ENCODE peak calls at places on chromosomes 11 and 22, in four cellular contexts. One of them, this sample, is unnamed. For H3K4me1, the result is how much of the 10 kb centered on the place peaks cover.

GRCh38 chr22:19822301-19823117 is 32.2 kb downstream of the GNB1L start:
- DNase-seq in fibroblast of lung: no peak
- DNase-seq in Panc1: no peak
- DNase-seq in right atrium auricular region: no peak
- DNase-seq in this sample: no peak

GRCh38 chr11:78796956-78797355 is 222.3 kb upstream of the NARS2 start:
- DNase-seq in fibroblast of lung: peak
- DNase-seq in Panc1: peak
- DNase-seq in right atrium auricular region: no peak
- DNase-seq in this sample: peak

GRCh38 chr11:124643605-124644425 is 21.2 kb downstream of the TBRG1 start:
- DNase-seq in fibroblast of lung: peak
- DNase-seq in Panc1: no peak
- DNase-seq in right atrium auricular region: no peak
- DNase-seq in this sample: peak

GRCh38 chr11:14041040-14041439 is 78.5 kb downstream of the SPON1 start:
- DNase-seq in fibroblast of lung: peak
- DNase-seq in Panc1: no peak
- DNase-seq in right atrium auricular region: no peak
- DNase-seq in this sample: no peak

GRCh38 chr22:17911312-17911705 is 113.1 kb downstream of the MICAL3 start:
- DNase-seq in fibroblast of lung: no peak
- DNase-seq in Panc1: no peak
- DNase-seq in right atrium auricular region: no peak
- DNase-seq in this sample: no peak

GRCh38 chr11:720642-721346 is 14.8 kb downstream of the EPS8L2 start:
- DNase-seq in fibroblast of lung: peak
- DNase-seq in Panc1: no peak
- DNase-seq in right atrium auricular region: no peak
- DNase-seq in this sample: no peak

GRCh38 chr11:72173291-72173690 is 18.6 kb upstream of the FOLR1 start:
- DNase-seq in fibroblast of lung: no peak
- DNase-seq in Panc1: no peak
- DNase-seq in right atrium auricular region: no peak
- DNase-seq in this sample: no peak

GRCh38 chr11:27040302-27041115 is at the start of gene BBOX1:
- DNase-seq in fibroblast of lung: no peak
- DNase-seq in Panc1: no peak
- DNase-seq in right atrium auricular region: no peak
- DNase-seq in this sample: no peak

GRCh38 chr11:2864890-2865289 is 20.7 kb downstream of the CDKN1C start:
- DNase-seq in fibroblast of lung: peak
- DNase-seq in Panc1: no peak
- DNase-seq in right atrium auricular region: no peak
- DNase-seq in this sample: no peak

GRCh38 chr11:64292458-64293254 is 1.6 kb downstream of the KCNK4 start:
- DNase-seq in fibroblast of lung: no peak
- DNase-seq in Panc1: no peak
- DNase-seq in right atrium auricular region: no peak
- DNase-seq in this sample: no peak

GRCh38 chr22:38355275-38355674 is 38.0 kb upstream of the CSNK1E start:
- DNase-seq in fibroblast of lung: no peak
- DNase-seq in Panc1: no peak
- DNase-seq in right atrium auricular region: no peak
- DNase-seq in this sample: no peak

GRCh38 chr22:30422481-30423295 is 2.9 kb upstream of the MTFP1 start:
- DNase-seq in fibroblast of lung: peak
- DNase-seq in Panc1: no peak
- DNase-seq in right atrium auricular region: peak
- DNase-seq in this sample: peak

GRCh38 chr11:3109921-3110706 is 52.9 kb upstream of the CARS1 start:
- DNase-seq in fibroblast of lung: peak
- DNase-seq in Panc1: no peak
- DNase-seq in right atrium auricular region: no peak
- DNase-seq in this sample: no peak

GRCh38 chr11:27524155-27524554 is 17.6 kb upstream of the LIN7C start:
- DNase-seq in fibroblast of lung: peak
- DNase-seq in Panc1: no peak
- DNase-seq in right atrium auricular region: no peak
- DNase-seq in this sample: peak

GRCh38 chr11:70233511-70233919 is 30.4 kb downstream of the FADD start:
- DNase-seq in fibroblast of lung: peak
- DNase-seq in Panc1: peak
- DNase-seq in right atrium auricular region: no peak
- DNase-seq in this sample: peak

GRCh38 chr11:10505278-10506012 is 35.5 kb downstream of the RNF141 start:
- DNase-seq in fibroblast of lung: no peak
- DNase-seq in Panc1: no peak
- DNase-seq in right atrium auricular region: no peak
- DNase-seq in this sample: no peak

GRCh38 chr11:41316726-41317125 is 142.7 kb downstream of the LRRC4C start:
- DNase-seq in fibroblast of lung: no peak
- DNase-seq in Panc1: no peak
- DNase-seq in right atrium auricular region: no peak
- DNase-seq in this sample: no peak

GRCh38 chr11:108914211-108914610 is 249.3 kb downstream of the DDX10 start:
- DNase-seq in fibroblast of lung: no peak
- DNase-seq in Panc1: no peak
- DNase-seq in right atrium auricular region: no peak
- DNase-seq in this sample: no peak

GRCh38 chr11:111230122-111230465 is 15.4 kb upstream of the POU2AF2 start:
- DNase-seq in fibroblast of lung: no peak
- DNase-seq in Panc1: no peak
- DNase-seq in right atrium auricular region: no peak
- DNase-seq in this sample: no peak

GRCh38 chr11:47412152-47412746 is 3.9 kb downstream of the SLC39A13 start:
- DNase-seq in fibroblast of lung: peak
- DNase-seq in Panc1: no peak
- DNase-seq in right atrium auricular region: no peak
- DNase-seq in this sample: peak

GRCh38 chr11:112507281-112507680 is 246.6 kb upstream of the PLET1 start:
- DNase-seq in fibroblast of lung: no peak
- DNase-seq in Panc1: no peak
- DNase-seq in right atrium auricular region: no peak
- DNase-seq in this sample: no peak

GRCh38 chr11:70378506-70379134 is 19.7 kb upstream of the CTTN start:
- DNase-seq in fibroblast of lung: no peak
- DNase-seq in Panc1: no peak
- DNase-seq in right atrium auricular region: no peak
- DNase-seq in this sample: no peak

GRCh38 chr11:61541568-61541967 is 33.0 kb downstream of the LRRC10B start:
- DNase-seq in fibroblast of lung: peak
- DNase-seq in Panc1: no peak
- DNase-seq in right atrium auricular region: no peak
- DNase-seq in this sample: no peak

GRCh38 chr11:63670077-63670737 is 969 bp downstream of the ATL3 start:
- DNase-seq in fibroblast of lung: peak
- DNase-seq in Panc1: no peak
- DNase-seq in right atrium auricular region: no peak
- DNase-seq in this sample: no peak

GRCh38 chr11:122170815-122171475 is 54.9 kb upstream of the BLID start:
- DNase-seq in fibroblast of lung: peak
- DNase-seq in Panc1: no peak
- DNase-seq in right atrium auricular region: no peak
- DNase-seq in this sample: peak

GRCh38 chr11:36362902-36363301 is 66.8 kb downstream of the PRR5L start:
- DNase-seq in fibroblast of lung: peak
- DNase-seq in Panc1: no peak
- DNase-seq in right atrium auricular region: no peak
- DNase-seq in this sample: peak

GRCh38 chr11:123454060-123454651 is 24.1 kb downstream of the GRAMD1B start:
- DNase-seq in fibroblast of lung: no peak
- DNase-seq in Panc1: no peak
- DNase-seq in right atrium auricular region: no peak
- DNase-seq in this sample: no peak

GRCh38 chr11:32259641-32260081 is 168.8 kb downstream of the RCN1 start:
- DNase-seq in fibroblast of lung: peak
- DNase-seq in Panc1: no peak
- DNase-seq in right atrium auricular region: no peak
- DNase-seq in this sample: no peak

GRCh38 chr11:12889243-12889642 is 119.9 kb upstream of the RASSF10 start:
- DNase-seq in fibroblast of lung: peak
- DNase-seq in Panc1: no peak
- DNase-seq in right atrium auricular region: peak
- DNase-seq in this sample: no peak

GRCh38 chr11:119728226-119728626 is 774 bp downstream of the NECTIN1 start:
- DNase-seq in fibroblast of lung: no peak
- DNase-seq in Panc1: no peak
- DNase-seq in right atrium auricular region: no peak
- DNase-seq in this sample: no peak

GRCh38 chr22:48379371-48379770 is 1448.3 kb downstream of the BRD1 start:
- DNase-seq in fibroblast of lung: no peak
- DNase-seq in Panc1: no peak
- DNase-seq in right atrium auricular region: no peak
- DNase-seq in this sample: no peak

GRCh38 chr11:6196396-6196795 is 2.6 kb upstream of the OR52W1 start:
- DNase-seq in fibroblast of lung: no peak
- DNase-seq in Panc1: no peak
- DNase-seq in right atrium auricular region: no peak
- DNase-seq in this sample: no peak

GRCh38 chr22:21984793-21985192 is 2.2 kb upstream of the TOP3B start:
- DNase-seq in fibroblast of lung: peak
- DNase-seq in Panc1: no peak
- DNase-seq in right atrium auricular region: no peak
- DNase-seq in this sample: no peak

GRCh38 chr11:32893091-32893946 is 708 bp downstream of the QSER1 start:
- DNase-seq in fibroblast of lung: peak
- DNase-seq in Panc1: no peak
- DNase-seq in right atrium auricular region: no peak
- DNase-seq in this sample: peak

GRCh38 chr22:27726344-27726725 is 75.2 kb downstream of the MN1 start:
- DNase-seq in fibroblast of lung: no peak
- DNase-seq in Panc1: no peak
- DNase-seq in right atrium auricular region: no peak
- DNase-seq in this sample: peak

GRCh38 chr11:123822022-123822421 is 15.9 kb upstream of the OR6M1 start:
- DNase-seq in fibroblast of lung: no peak
- DNase-seq in Panc1: no peak
- DNase-seq in right atrium auricular region: no peak
- DNase-seq in this sample: no peak

GRCh38 chr11:74462009-74462408 is 5.3 kb downstream of the KCNE3 start:
- DNase-seq in fibroblast of lung: peak
- DNase-seq in Panc1: no peak
- DNase-seq in right atrium auricular region: peak
- DNase-seq in this sample: no peak

GRCh38 chr22:46262449-46263207 is 515 bp downstream of the PKDREJ start:
- DNase-seq in fibroblast of lung: peak
- DNase-seq in Panc1: no peak
- DNase-seq in right atrium auricular region: peak
- DNase-seq in this sample: no peak

GRCh38 chr11:12113294-12113693 is 2.9 kb downstream of the MICAL2 start:
- DNase-seq in fibroblast of lung: no peak
- DNase-seq in Panc1: no peak
- DNase-seq in right atrium auricular region: no peak
- DNase-seq in this sample: no peak

DNA sequence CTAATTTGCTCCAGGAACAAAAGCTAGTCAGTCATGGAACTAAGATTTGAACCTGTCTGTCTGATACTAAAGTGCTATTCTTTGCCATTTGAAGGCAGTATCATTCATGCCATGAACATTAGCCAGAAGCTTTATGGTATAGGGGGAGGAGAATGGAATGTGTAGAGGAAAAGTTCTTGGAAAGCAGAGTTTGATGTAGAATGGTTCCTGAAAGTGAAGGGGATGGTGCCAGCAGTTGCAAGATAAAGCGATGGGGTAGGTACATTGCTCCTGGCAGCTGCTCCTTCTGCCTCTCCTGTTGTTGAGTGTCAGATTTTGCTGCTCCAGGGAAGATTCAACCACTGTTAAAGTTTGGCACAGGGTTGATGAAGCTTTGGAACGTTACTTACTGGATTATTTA is 53.4 kb downstream of the ARHGAP42 start:
- DNase-seq in fibroblast of lung: peak
- DNase-seq in Panc1: no peak
- DNase-seq in right atrium auricular region: no peak
- DNase-seq in this sample: no peak
- H3K4me1 ChIP-seq in fibroblast of lung: under half
- H3K4me1 ChIP-seq in Panc1: under half
- H3K4me1 ChIP-seq in right atrium auricular region: under half
- H3K4me1 ChIP-seq in this sample: under half

GRCh38 chr11:68330700-68331337 is 18.4 kb downstream of the LRP5 start:
- DNase-seq in fibroblast of lung: no peak
- DNase-seq in Panc1: no peak
- DNase-seq in right atrium auricular region: no peak
- DNase-seq in this sample: no peak

GRCh38 chr11:68332186-68332585 is 19.8 kb downstream of the LRP5 start:
- DNase-seq in fibroblast of lung: no peak
- DNase-seq in Panc1: no peak
- DNase-seq in right atrium auricular region: no peak
- DNase-seq in this sample: no peak

GRCh38 chr11:68333176-68333575 is 20.8 kb downstream of the LRP5 start:
- DNase-seq in fibroblast of lung: no peak
- DNase-seq in Panc1: no peak
- DNase-seq in right atrium auricular region: no peak
- DNase-seq in this sample: no peak

GRCh38 chr11:68329993-68330699 is 17.8 kb downstream of the LRP5 start:
- DNase-seq in fibroblast of lung: peak
- DNase-seq in Panc1: no peak
- DNase-seq in right atrium auricular region: no peak
- DNase-seq in this sample: no peak

GRCh38 chr11:68331338-68331947 is 19.1 kb downstream of the LRP5 start:
- DNase-seq in fibroblast of lung: no peak
- DNase-seq in Panc1: no peak
- DNase-seq in right atrium auricular region: no peak
- DNase-seq in this sample: no peak
- H3K4me1 ChIP-seq in fibroblast of lung: under half
- H3K4me1 ChIP-seq in Panc1: half or more
- H3K4me1 ChIP-seq in right atrium auricular region: under half
- H3K4me1 ChIP-seq in this sample: under half

GRCh38 chr11:118311518-118311917 is 7.0 kb downstream of the CD3E start:
- DNase-seq in fibroblast of lung: no peak
- DNase-seq in Panc1: no peak
- DNase-seq in right atrium auricular region: no peak
- DNase-seq in this sample: no peak
- H3K4me1 ChIP-seq in fibroblast of lung: under half
- H3K4me1 ChIP-seq in Panc1: under half
- H3K4me1 ChIP-seq in right atrium auricular region: under half
- H3K4me1 ChIP-seq in this sample: under half

GRCh38 chr11:69053546-69054396 is 5.0 kb downstream of the TPCN2 start:
- DNase-seq in fibroblast of lung: no peak
- DNase-seq in Panc1: no peak
- DNase-seq in right atrium auricular region: no peak
- DNase-seq in this sample: no peak
- H3K4me1 ChIP-seq in fibroblast of lung: under half
- H3K4me1 ChIP-seq in Panc1: under half
- H3K4me1 ChIP-seq in right atrium auricular region: under half
- H3K4me1 ChIP-seq in this sample: under half

GRCh38 chr11:46359936-46360335 is 12.7 kb downstream of the DGKZ start:
- DNase-seq in fibroblast of lung: peak
- DNase-seq in Panc1: no peak
- DNase-seq in right atrium auricular region: no peak
- DNase-seq in this sample: no peak
- H3K4me1 ChIP-seq in fibroblast of lung: under half
- H3K4me1 ChIP-seq in Panc1: half or more
- H3K4me1 ChIP-seq in right atrium auricular region: under half
- H3K4me1 ChIP-seq in this sample: under half

This sample was measured in SJSA1.